ENCODE peak calls at places on chromosomes 16 and 17, in seven cellular contexts. C is C1 segment of cervical spinal cord; G is retinal pigment epithelial cell; S is stimulated activated CD4-positive, alpha-beta T cell treated with anti-CD3 and anti-CD28 coated beads, Interleukin-12 subunit alpha, Interleukin-12 subunit beta, amount 100 ng/mL, for 4 hours; U is dermis blood vessel endothelial cell; M is esophagus muscularis mucosa; N is NCI-H510A. A is an unnamed sample.

GRCh38 chr17:16938496-16939270 is 33.2 kb downstream of the TNFRSF13B start:
- DNase-seq in C (no peak), G (no peak), S (no peak), U (no peak), M (no peak), N (no peak), A (no peak)

GRCh38 chr16:66483689-66484452 is 56.8 kb downstream of the BEAN1 start:
- DNase-seq in C (peak), G (no peak), S (peak), U (peak), M (no peak), N (peak), A (peak)

GRCh38 chr17:1999557-2000251 is 25.4 kb downstream of the RTN4RL1 start:
- DNase-seq in C (peak), G (no peak), S (no peak), U (peak), M (no peak), N (peak), A (no peak)

GRCh38 chr17:82315703-82316358 is 1.6 kb downstream of the CD7 start:
- DNase-seq in C (no peak), G (no peak), S (peak), U (no peak), M (no peak), N (no peak), A (no peak)

GRCh38 chr17:281365-281999 is 71.1 kb downstream of the RPH3AL start:
- DNase-seq in C (no peak), G (no peak), S (no peak), U (no peak), M (no peak), N (no peak), A (no peak)

GRCh38 chr17:57880086-57880456 is 30.2 kb upstream of the MRPS23 start:
- DNase-seq in C (no peak), G (no peak), S (peak), U (no peak), M (no peak), N (no peak), A (no peak)

GRCh38 chr17:68886401-68886800 is 68.8 kb downstream of the ABCA8 start:
- DNase-seq in C (no peak), G (no peak), S (no peak), U (no peak), M (no peak), N (no peak), A (no peak)

GRCh38 chr16:84700518-84701277 is 898 bp downstream of the USP10 start:
- DNase-seq in C (peak), G (no peak), S (peak), U (peak), M (no peak), N (no peak), A (peak)